ENCODE peak calls at places on chromosomes 3 and 15, in six cellular contexts. One of them, this sample, is unnamed.

GRCh38 chr3:93991286-93992030 is 11.5 kb downstream of the ARL13B start:
- DNase-seq in Calu3: no peak
- DNase-seq in cardiac muscle cell: no peak
- DNase-seq in cardiac fibroblast: no peak
- DNase-seq in CD4-positive, alpha-beta T cell: no peak
- DNase-seq in RWPE1: no peak
- DNase-seq in this sample: no peak

GRCh38 chr15:75192307-75192706 is 9.4 kb upstream of the C15orf39 start:
- DNase-seq in Calu3: no peak
- DNase-seq in cardiac muscle cell: no peak
- DNase-seq in cardiac fibroblast: no peak
- DNase-seq in CD4-positive, alpha-beta T cell: no peak
- DNase-seq in RWPE1: no peak
- DNase-seq in this sample: no peak

GRCh38 chr3:196517919-196518318 is 2.8 kb upstream of the SMCO1 start:
- DNase-seq in Calu3: peak
- DNase-seq in cardiac muscle cell: no peak
- DNase-seq in cardiac fibroblast: no peak
- DNase-seq in CD4-positive, alpha-beta T cell: no peak
- DNase-seq in RWPE1: no peak
- DNase-seq in this sample: peak

GRCh38 chr3:42148982-42149432 is 57.9 kb downstream of the TRAK1 start:
- DNase-seq in Calu3: no peak
- DNase-seq in cardiac muscle cell: peak
- DNase-seq in cardiac fibroblast: peak
- DNase-seq in CD4-positive, alpha-beta T cell: no peak
- DNase-seq in RWPE1: peak
- DNase-seq in this sample: peak

GRCh38 chr3:45462522-45463262 is 74.3 kb downstream of the LARS2 start:
- DNase-seq in Calu3: no peak
- DNase-seq in cardiac muscle cell: no peak
- DNase-seq in cardiac fibroblast: peak
- DNase-seq in CD4-positive, alpha-beta T cell: no peak
- DNase-seq in RWPE1: no peak
- DNase-seq in this sample: peak

GRCh38 chr15:65902373-65902772 is 33.1 kb downstream of the RAB11A start:
- DNase-seq in Calu3: peak
- DNase-seq in cardiac muscle cell: no peak
- DNase-seq in cardiac fibroblast: peak
- DNase-seq in CD4-positive, alpha-beta T cell: no peak
- DNase-seq in RWPE1: peak
- DNase-seq in this sample: peak

GRCh38 chr15:66294932-66295235 is 1.5 kb downstream of the DIS3L start:
- DNase-seq in Calu3: no peak
- DNase-seq in cardiac muscle cell: no peak
- DNase-seq in cardiac fibroblast: no peak
- DNase-seq in CD4-positive, alpha-beta T cell: no peak
- DNase-seq in RWPE1: peak
- DNase-seq in this sample: peak

GRCh38 chr15:41899854-41900442 is 6.1 kb upstream of the SPTBN5 start:
- DNase-seq in Calu3: no peak
- DNase-seq in cardiac muscle cell: no peak
- DNase-seq in cardiac fibroblast: no peak
- DNase-seq in CD4-positive, alpha-beta T cell: no peak
- DNase-seq in RWPE1: no peak
- DNase-seq in this sample: no peak

GRCh38 chr3:27171113-27171512 is 198.1 kb downstream of the NEK10 start:
- DNase-seq in Calu3: no peak
- DNase-seq in cardiac muscle cell: no peak
- DNase-seq in cardiac fibroblast: no peak
- DNase-seq in CD4-positive, alpha-beta T cell: no peak
- DNase-seq in RWPE1: no peak
- DNase-seq in this sample: no peak

GRCh38 chr3:136994772-136995516 is 37.2 kb downstream of the IL20RB start:
- DNase-seq in Calu3: peak
- DNase-seq in cardiac muscle cell: no peak
- DNase-seq in cardiac fibroblast: peak
- DNase-seq in CD4-positive, alpha-beta T cell: no peak
- DNase-seq in RWPE1: peak
- DNase-seq in this sample: peak

GRCh38 chr15:39248204-39248603 is 332.7 kb upstream of the THBS1 start:
- DNase-seq in Calu3: peak
- DNase-seq in cardiac muscle cell: no peak
- DNase-seq in cardiac fibroblast: peak
- DNase-seq in CD4-positive, alpha-beta T cell: no peak
- DNase-seq in RWPE1: no peak
- DNase-seq in this sample: peak

GRCh38 chr3:110420158-110420641 is 651.4 kb upstream of the NECTIN3 start:
- DNase-seq in Calu3: no peak
- DNase-seq in cardiac muscle cell: no peak
- DNase-seq in cardiac fibroblast: peak
- DNase-seq in CD4-positive, alpha-beta T cell: no peak
- DNase-seq in RWPE1: peak
- DNase-seq in this sample: peak

GRCh38 chr3:110414851-110415250 is 656.8 kb upstream of the NECTIN3 start:
- DNase-seq in Calu3: no peak
- DNase-seq in cardiac muscle cell: no peak
- DNase-seq in cardiac fibroblast: peak
- DNase-seq in CD4-positive, alpha-beta T cell: no peak
- DNase-seq in RWPE1: peak
- DNase-seq in this sample: peak

GRCh38 chr3:110419571-110419970 is 652.0 kb upstream of the NECTIN3 start:
- DNase-seq in Calu3: no peak
- DNase-seq in cardiac muscle cell: no peak
- DNase-seq in cardiac fibroblast: no peak
- DNase-seq in CD4-positive, alpha-beta T cell: no peak
- DNase-seq in RWPE1: no peak
- DNase-seq in this sample: peak

GRCh38 chr3:110423276-110423675 is 648.3 kb upstream of the NECTIN3 start:
- DNase-seq in Calu3: no peak
- DNase-seq in cardiac muscle cell: no peak
- DNase-seq in cardiac fibroblast: no peak
- DNase-seq in CD4-positive, alpha-beta T cell: no peak
- DNase-seq in RWPE1: no peak
- DNase-seq in this sample: no peak

GRCh38 chr3:110419096-110419495 is 652.5 kb upstream of the NECTIN3 start:
- DNase-seq in Calu3: no peak
- DNase-seq in cardiac muscle cell: no peak
- DNase-seq in cardiac fibroblast: peak
- DNase-seq in CD4-positive, alpha-beta T cell: no peak
- DNase-seq in RWPE1: no peak
- DNase-seq in this sample: no peak
- TF ChIP-seq CTCF in Calu3: no peak
- TF ChIP-seq CTCF in cardiac muscle cell: no peak
- TF ChIP-seq CTCF in cardiac fibroblast: no peak
- TF ChIP-seq CTCF in CD4-positive, alpha-beta T cell: no peak
- TF ChIP-seq CTCF in RWPE1: no peak
- TF ChIP-seq CTCF in this sample: no peak

DNA sequence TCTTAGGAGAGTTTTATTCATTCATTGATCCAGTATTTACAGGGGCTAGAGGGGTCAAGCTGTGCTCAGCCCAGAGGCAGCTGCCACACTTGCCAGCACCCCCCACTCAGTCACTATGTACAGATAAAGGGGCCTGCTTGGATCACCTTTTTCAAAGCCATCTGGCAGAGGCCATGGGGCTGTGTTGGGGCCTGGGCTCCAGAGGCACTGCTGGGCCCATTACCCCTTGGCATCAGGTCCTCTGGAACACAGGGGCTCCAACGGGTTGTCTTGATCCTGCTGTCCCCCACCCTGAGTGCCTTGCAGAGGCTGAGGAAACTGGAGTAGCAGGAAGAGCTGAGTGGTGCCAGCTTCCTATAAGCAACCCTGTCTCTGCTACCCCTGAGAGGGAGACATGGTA is 43.9 kb downstream of the SEMA3G start:
- DNase-seq in Calu3: no peak
- DNase-seq in cardiac muscle cell: no peak
- DNase-seq in cardiac fibroblast: no peak
- DNase-seq in CD4-positive, alpha-beta T cell: no peak
- DNase-seq in RWPE1: no peak
- DNase-seq in this sample: no peak
- TF ChIP-seq CTCF in Calu3: no peak
- TF ChIP-seq CTCF in cardiac muscle cell: no peak
- TF ChIP-seq CTCF in cardiac fibroblast: no peak
- TF ChIP-seq CTCF in CD4-positive, alpha-beta T cell: no peak
- TF ChIP-seq CTCF in RWPE1: no peak
- TF ChIP-seq CTCF in this sample: no peak

GRCh38 chr15:26872206-26872605 is 5.3 kb downstream of the GABRA5 start:
- DNase-seq in Calu3: no peak
- DNase-seq in cardiac muscle cell: no peak
- DNase-seq in cardiac fibroblast: no peak
- DNase-seq in CD4-positive, alpha-beta T cell: no peak
- DNase-seq in RWPE1: no peak
- DNase-seq in this sample: no peak
- TF ChIP-seq CTCF in Calu3: no peak
- TF ChIP-seq CTCF in cardiac muscle cell: no peak
- TF ChIP-seq CTCF in cardiac fibroblast: no peak
- TF ChIP-seq CTCF in CD4-positive, alpha-beta T cell: no peak
- TF ChIP-seq CTCF in RWPE1: no peak
- TF ChIP-seq CTCF in this sample: no peak

DNA sequence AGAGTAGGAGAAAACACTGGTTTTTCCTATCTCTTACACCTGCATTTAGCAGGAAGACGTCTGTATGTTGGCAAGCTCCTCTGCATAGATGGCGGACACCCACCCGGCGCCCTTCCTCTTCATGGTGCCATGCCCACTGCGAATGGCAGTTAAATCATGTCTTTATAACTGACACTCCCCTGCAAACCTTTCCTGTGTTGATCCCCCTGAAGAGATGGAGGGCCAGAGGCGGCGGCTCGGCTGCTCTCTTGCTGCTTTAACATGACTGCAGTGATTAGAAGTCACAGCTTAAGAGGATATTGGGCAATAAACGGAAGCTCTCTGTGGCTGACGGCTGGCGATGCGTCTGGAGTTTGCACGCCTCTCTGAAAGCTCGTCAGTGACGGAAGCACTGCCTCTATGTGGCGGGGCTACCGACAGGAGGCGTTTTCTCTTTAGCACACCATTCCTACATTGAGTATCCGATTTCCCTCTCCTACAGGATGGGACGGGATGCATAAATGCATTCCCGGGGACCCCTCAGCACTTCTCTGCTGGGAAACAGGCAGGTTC is 25.5 kb upstream of the SNRPA1 start:
- DNase-seq in Calu3: no peak
- DNase-seq in cardiac muscle cell: peak
- DNase-seq in cardiac fibroblast: peak
- DNase-seq in CD4-positive, alpha-beta T cell: peak
- DNase-seq in RWPE1: no peak
- DNase-seq in this sample: no peak
- TF ChIP-seq CTCF in Calu3: no peak
- TF ChIP-seq CTCF in cardiac muscle cell: peak
- TF ChIP-seq CTCF in cardiac fibroblast: peak
- TF ChIP-seq CTCF in CD4-positive, alpha-beta T cell: peak
- TF ChIP-seq CTCF in RWPE1: no peak
- TF ChIP-seq CTCF in this sample: no peak

GRCh38 chr3:17905996-17906395 is 163.6 kb upstream of the TBC1D5 start:
- DNase-seq in Calu3: no peak
- DNase-seq in cardiac muscle cell: no peak
- DNase-seq in cardiac fibroblast: no peak
- DNase-seq in CD4-positive, alpha-beta T cell: no peak
- DNase-seq in RWPE1: no peak
- DNase-seq in this sample: no peak
- TF ChIP-seq CTCF in Calu3: no peak
- TF ChIP-seq CTCF in cardiac muscle cell: no peak
- TF ChIP-seq CTCF in cardiac fibroblast: no peak
- TF ChIP-seq CTCF in CD4-positive, alpha-beta T cell: no peak
- TF ChIP-seq CTCF in RWPE1: no peak
- TF ChIP-seq CTCF in this sample: no peak